ENCODE peak calls at places on chromosomes 3 and 15, in six cellular contexts. One of them, this sample, is unnamed. For H3K4me1, the result is how much of the 10 kb centered on the place peaks cover.

GRCh38 chr15:67065531-67066005 is at the start of gene SMAD3:
- DNase-seq in tibial artery: peak
- DNase-seq in mammary epithelial cell: peak
- DNase-seq in thoracic aorta: peak
- DNase-seq in astrocyte: peak
- DNase-seq in mucosa of descending colon: peak
- DNase-seq in this sample: peak

GRCh38 chr15:40232625-40233070 is 6.2 kb upstream of the PAK6 start:
- DNase-seq in tibial artery: no peak
- DNase-seq in mammary epithelial cell: no peak
- DNase-seq in thoracic aorta: no peak
- DNase-seq in astrocyte: no peak
- DNase-seq in mucosa of descending colon: peak
- DNase-seq in this sample: no peak

GRCh38 chr3:170418422-170419300 is at the start of gene CLDN11:
- DNase-seq in tibial artery: no peak
- DNase-seq in mammary epithelial cell: no peak
- DNase-seq in thoracic aorta: no peak
- DNase-seq in astrocyte: peak
- DNase-seq in mucosa of descending colon: peak
- DNase-seq in this sample: no peak

GRCh38 chr3:148648685-148649352 is 48.9 kb upstream of the AGTR1 start:
- DNase-seq in tibial artery: no peak
- DNase-seq in mammary epithelial cell: no peak
- DNase-seq in thoracic aorta: no peak
- DNase-seq in astrocyte: peak
- DNase-seq in mucosa of descending colon: no peak
- DNase-seq in this sample: peak

GRCh38 chr3:113532698-113533533 is 561 bp downstream of the SIDT1 start:
- DNase-seq in tibial artery: no peak
- DNase-seq in mammary epithelial cell: no peak
- DNase-seq in thoracic aorta: no peak
- DNase-seq in astrocyte: no peak
- DNase-seq in mucosa of descending colon: peak
- DNase-seq in this sample: no peak

GRCh38 chr3:140859592-140860336 is 81.9 kb upstream of the SLC25A36 start:
- DNase-seq in tibial artery: no peak
- DNase-seq in mammary epithelial cell: peak
- DNase-seq in thoracic aorta: no peak
- DNase-seq in astrocyte: no peak
- DNase-seq in mucosa of descending colon: no peak
- DNase-seq in this sample: no peak

GRCh38 chr3:172061724-172062184 is 22.4 kb downstream of the FNDC3B start:
- DNase-seq in tibial artery: no peak
- DNase-seq in mammary epithelial cell: no peak
- DNase-seq in thoracic aorta: no peak
- DNase-seq in astrocyte: no peak
- DNase-seq in mucosa of descending colon: peak
- DNase-seq in this sample: no peak

GRCh38 chr3:76965122-76965725 is 74.7 kb upstream of the ROBO2 start:
- DNase-seq in tibial artery: no peak
- DNase-seq in mammary epithelial cell: no peak
- DNase-seq in thoracic aorta: no peak
- DNase-seq in astrocyte: no peak
- DNase-seq in mucosa of descending colon: no peak
- DNase-seq in this sample: no peak

GRCh38 chr15:48143856-48144255 is 23.1 kb downstream of the SLC24A5 start:
- DNase-seq in tibial artery: no peak
- DNase-seq in mammary epithelial cell: peak
- DNase-seq in thoracic aorta: no peak
- DNase-seq in astrocyte: peak
- DNase-seq in mucosa of descending colon: no peak
- DNase-seq in this sample: no peak

GRCh38 chr3:45026957-45027356 is 854 bp downstream of the CLEC3B start:
- DNase-seq in tibial artery: peak
- DNase-seq in mammary epithelial cell: peak
- DNase-seq in thoracic aorta: peak
- DNase-seq in astrocyte: no peak
- DNase-seq in mucosa of descending colon: peak
- DNase-seq in this sample: peak

GRCh38 chr15:28105224-28105791 is 6.2 kb upstream of the OCA2 start:
- DNase-seq in tibial artery: no peak
- DNase-seq in mammary epithelial cell: no peak
- DNase-seq in thoracic aorta: no peak
- DNase-seq in astrocyte: no peak
- DNase-seq in mucosa of descending colon: no peak
- DNase-seq in this sample: no peak

GRCh38 chr3:106635271-106635670 is 742.0 kb upstream of the CCDC54 start:
- DNase-seq in tibial artery: no peak
- DNase-seq in mammary epithelial cell: peak
- DNase-seq in thoracic aorta: no peak
- DNase-seq in astrocyte: peak
- DNase-seq in mucosa of descending colon: no peak
- DNase-seq in this sample: peak

GRCh38 chr3:126706631-126707030 is 2.6 kb downstream of the CHCHD6 start:
- DNase-seq in tibial artery: no peak
- DNase-seq in mammary epithelial cell: no peak
- DNase-seq in thoracic aorta: no peak
- DNase-seq in astrocyte: no peak
- DNase-seq in mucosa of descending colon: no peak
- DNase-seq in this sample: no peak

GRCh38 chr3:31790516-31791148 is 190.4 kb downstream of the OSBPL10 start:
- DNase-seq in tibial artery: no peak
- DNase-seq in mammary epithelial cell: no peak
- DNase-seq in thoracic aorta: no peak
- DNase-seq in astrocyte: no peak
- DNase-seq in mucosa of descending colon: no peak
- DNase-seq in this sample: no peak

GRCh38 chr3:81743096-81744025 is 18.1 kb downstream of the GBE1 start:
- DNase-seq in tibial artery: no peak
- DNase-seq in mammary epithelial cell: peak
- DNase-seq in thoracic aorta: peak
- DNase-seq in astrocyte: peak
- DNase-seq in mucosa of descending colon: peak
- DNase-seq in this sample: peak

GRCh38 chr15:79283252-79284048 is 928 bp downstream of the ANKRD34C start:
- DNase-seq in tibial artery: no peak
- DNase-seq in mammary epithelial cell: peak
- DNase-seq in thoracic aorta: no peak
- DNase-seq in astrocyte: peak
- DNase-seq in mucosa of descending colon: peak
- DNase-seq in this sample: no peak

GRCh38 chr15:58434334-58434888 is 2.6 kb downstream of the LIPC start:
- DNase-seq in tibial artery: no peak
- DNase-seq in mammary epithelial cell: no peak
- DNase-seq in thoracic aorta: no peak
- DNase-seq in astrocyte: no peak
- DNase-seq in mucosa of descending colon: no peak
- DNase-seq in this sample: no peak

GRCh38 chr3:17749281-17749680 is 6.8 kb upstream of the TBC1D5 start:
- DNase-seq in tibial artery: no peak
- DNase-seq in mammary epithelial cell: no peak
- DNase-seq in thoracic aorta: no peak
- DNase-seq in astrocyte: no peak
- DNase-seq in mucosa of descending colon: no peak
- DNase-seq in this sample: no peak
- H3K4me1 ChIP-seq in tibial artery: under half
- H3K4me1 ChIP-seq in mammary epithelial cell: under half
- H3K4me1 ChIP-seq in thoracic aorta: under half
- H3K4me1 ChIP-seq in astrocyte: under half
- H3K4me1 ChIP-seq in mucosa of descending colon: under half
- H3K4me1 ChIP-seq in this sample: under half

GRCh38 chr3:15430624-15431023 is 3.2 kb downstream of the EAF1 start:
- DNase-seq in tibial artery: no peak
- DNase-seq in mammary epithelial cell: no peak
- DNase-seq in thoracic aorta: no peak
- DNase-seq in astrocyte: no peak
- DNase-seq in mucosa of descending colon: no peak
- DNase-seq in this sample: no peak
- H3K4me1 ChIP-seq in tibial artery: under half
- H3K4me1 ChIP-seq in mammary epithelial cell: under half
- H3K4me1 ChIP-seq in thoracic aorta: under half
- H3K4me1 ChIP-seq in astrocyte: under half
- H3K4me1 ChIP-seq in mucosa of descending colon: under half
- H3K4me1 ChIP-seq in this sample: under half

GRCh38 chr3:187947927-187948682 is 202.8 kb upstream of the BCL6 start:
- DNase-seq in tibial artery: no peak
- DNase-seq in mammary epithelial cell: no peak
- DNase-seq in thoracic aorta: no peak
- DNase-seq in astrocyte: no peak
- DNase-seq in mucosa of descending colon: no peak
- DNase-seq in this sample: no peak
- H3K4me1 ChIP-seq in tibial artery: under half
- H3K4me1 ChIP-seq in mammary epithelial cell: under half
- H3K4me1 ChIP-seq in thoracic aorta: under half
- H3K4me1 ChIP-seq in astrocyte: under half
- H3K4me1 ChIP-seq in mucosa of descending colon: under half
- H3K4me1 ChIP-seq in this sample: under half

GRCh38 chr3:163422671-163423070 is 1655.6 kb downstream of the SI start:
- DNase-seq in tibial artery: no peak
- DNase-seq in mammary epithelial cell: no peak
- DNase-seq in thoracic aorta: no peak
- DNase-seq in astrocyte: no peak
- DNase-seq in mucosa of descending colon: no peak
- DNase-seq in this sample: no peak
- H3K4me1 ChIP-seq in tibial artery: under half
- H3K4me1 ChIP-seq in mammary epithelial cell: under half
- H3K4me1 ChIP-seq in thoracic aorta: under half
- H3K4me1 ChIP-seq in astrocyte: under half
- H3K4me1 ChIP-seq in mucosa of descending colon: under half
- H3K4me1 ChIP-seq in this sample: under half

GRCh38 chr3:71681224-71681668 is 44.0 kb downstream of the EIF4E3 start:
- DNase-seq in tibial artery: peak
- DNase-seq in mammary epithelial cell: peak
- DNase-seq in thoracic aorta: no peak
- DNase-seq in astrocyte: peak
- DNase-seq in mucosa of descending colon: peak
- DNase-seq in this sample: peak
- H3K4me1 ChIP-seq in tibial artery: under half
- H3K4me1 ChIP-seq in mammary epithelial cell: under half
- H3K4me1 ChIP-seq in thoracic aorta: under half
- H3K4me1 ChIP-seq in astrocyte: under half
- H3K4me1 ChIP-seq in mucosa of descending colon: under half
- H3K4me1 ChIP-seq in this sample: under half

GRCh38 chr3:143095813-143096212 is 23.8 kb upstream of the CHST2 start:
- DNase-seq in tibial artery: no peak
- DNase-seq in mammary epithelial cell: no peak
- DNase-seq in thoracic aorta: no peak
- DNase-seq in astrocyte: no peak
- DNase-seq in mucosa of descending colon: no peak
- DNase-seq in this sample: no peak

GRCh38 chr3:143099690-143100089 is 19.9 kb upstream of the CHST2 start:
- DNase-seq in tibial artery: no peak
- DNase-seq in mammary epithelial cell: no peak
- DNase-seq in thoracic aorta: no peak
- DNase-seq in astrocyte: no peak
- DNase-seq in mucosa of descending colon: no peak
- DNase-seq in this sample: no peak

GRCh38 chr3:143099213-143099612 is 20.4 kb upstream of the CHST2 start:
- DNase-seq in tibial artery: no peak
- DNase-seq in mammary epithelial cell: no peak
- DNase-seq in thoracic aorta: no peak
- DNase-seq in astrocyte: no peak
- DNase-seq in mucosa of descending colon: no peak
- DNase-seq in this sample: no peak

GRCh38 chr3:143101792-143102381 is 17.7 kb upstream of the CHST2 start:
- DNase-seq in tibial artery: no peak
- DNase-seq in mammary epithelial cell: no peak
- DNase-seq in thoracic aorta: no peak
- DNase-seq in astrocyte: no peak
- DNase-seq in mucosa of descending colon: no peak
- DNase-seq in this sample: no peak

DNA sequence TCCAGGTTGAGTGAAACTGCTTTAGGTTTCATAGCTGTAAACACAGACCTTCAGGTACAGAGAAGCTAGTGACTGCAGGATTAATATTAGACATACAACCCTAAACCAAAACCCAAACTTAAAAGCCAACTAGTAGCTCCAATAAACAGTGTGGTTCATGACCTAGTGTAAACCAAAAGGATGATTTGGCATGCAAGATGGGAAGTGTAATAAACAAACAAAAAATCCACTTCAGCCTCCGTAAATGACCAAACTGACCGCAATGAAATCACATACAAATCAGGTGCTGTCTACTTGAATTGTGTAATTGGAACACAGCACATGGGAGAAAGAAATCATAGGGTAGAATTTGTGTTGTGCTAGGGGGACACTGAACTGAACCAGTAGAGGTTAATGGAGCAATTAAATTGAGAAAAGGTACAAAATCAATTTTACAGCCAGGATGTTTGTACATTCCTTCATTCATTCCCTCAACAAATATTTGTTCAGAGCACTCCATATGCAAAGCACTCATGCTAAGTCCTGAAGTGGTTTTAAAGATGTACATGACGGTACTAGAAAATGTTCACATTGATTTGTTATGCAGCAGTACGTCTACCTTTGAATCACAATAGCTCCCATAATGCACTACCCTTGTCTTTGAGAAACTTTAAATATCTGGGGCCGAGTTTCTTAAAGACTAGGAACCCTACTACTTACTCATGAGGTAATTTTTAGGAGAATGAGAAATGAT is 21.4 kb upstream of the CHST2 start:
- DNase-seq in tibial artery: no peak
- DNase-seq in mammary epithelial cell: no peak
- DNase-seq in thoracic aorta: no peak
- DNase-seq in astrocyte: no peak
- DNase-seq in mucosa of descending colon: no peak
- DNase-seq in this sample: no peak
- H3K4me1 ChIP-seq in tibial artery: under half
- H3K4me1 ChIP-seq in mammary epithelial cell: under half
- H3K4me1 ChIP-seq in thoracic aorta: under half
- H3K4me1 ChIP-seq in astrocyte: under half
- H3K4me1 ChIP-seq in mucosa of descending colon: under half
- H3K4me1 ChIP-seq in this sample: under half